ENCODE peak calls at places on chromosomes 3 and 15, in four cellular contexts. L is psoas muscle; C is activated T-cell treated with anti-CD3 and anti-CD28 coated beads for 1 hour; B is activated CD4-positive, alpha-beta T cell treated with anti-CD3 and anti-CD28 coated beads, Interleukin-2, amount 50 U/mL, for 48 hours. N is an unnamed sample.

GRCh38 chr15:63274427-63274826 is 3.0 kb upstream of the APH1B start:
- DNase-seq in L (no peak), C (no peak), B (no peak), N (no peak)

GRCh38 chr3:87270908-87271727 is 5.3 kb downstream of the POU1F1 start:
- DNase-seq in L (no peak), C (no peak), B (no peak), N (no peak)

GRCh38 chr3:118974356-118975097 is 60.1 kb downstream of the IGSF11 start:
- DNase-seq in B (no peak), L (no peak), C (no peak), N (no peak)

GRCh38 chr15:76866008-76866407 is 39.1 kb downstream of the SCAPER start:
- DNase-seq in L (peak), B (no peak), C (no peak), N (no peak)

GRCh38 chr3:156535162-156535627 is 19.7 kb downstream of the SSR3 start:
- DNase-seq in B (peak), C (no peak), L (peak), N (peak)

GRCh38 chr3:33612641-33613040 is 105.4 kb downstream of the CLASP2 start:
- DNase-seq in L (no peak), C (no peak), B (no peak), N (no peak)

GRCh38 chr3:187798126-187798525 is 52.9 kb upstream of the BCL6 start:
- DNase-seq in B (no peak), L (no peak), C (no peak), N (no peak)

GRCh38 chr3:154218728-154219127 is 97.5 kb downstream of the ARHGEF26 start:
- DNase-seq in B (no peak), L (no peak), C (no peak), N (no peak)

GRCh38 chr3:179688847-179689246 is 36.0 kb downstream of the USP13 start:
- DNase-seq in C (no peak), L (no peak), B (no peak), N (no peak)

GRCh38 chr3:42013652-42014442 is 51.9 kb upstream of the ULK4 start:
- DNase-seq in L (peak), C (peak), B (peak), N (peak)

GRCh38 chr3:146524961-146525360 is 19.4 kb downstream of the PLSCR1 start:
- DNase-seq in B (no peak), L (no peak), C (no peak), N (no peak)

N was measured in right lobe of liver.